ENCODE peak calls at places on chromosomes 7 and 10, in five cellular contexts. W is choroid plexus epithelial cell, J is fibroblast of lung, Z is GM23248, I is brain microvascular endothelial cell. Q is an unnamed sample.

GRCh38 chr7:77315102-77315501 is 101.0 kb downstream of the GSAP start:
- DNase-seq in W (no peak), J (peak; percentile 25), Z (peak; percentile 71), I (no peak), Q (no peak)

GRCh38 chr10:15864419-15864818 is 4.1 kb upstream of the MINDY3 start:
- DNase-seq in W (no peak), J (no peak), Z (no peak), I (no peak), Q (no peak)

GRCh38 chr10:121525276-121526039 is 72.8 kb downstream of the FGFR2 start:
- DNase-seq in W (no peak), J (peak; percentile 12), Z (no peak), I (no peak), Q (no peak)

GRCh38 chr7:153027210-153027609 is 267.7 kb downstream of the ACTR3B start:
- DNase-seq in W (no peak), J (no peak), Z (no peak), I (no peak), Q (no peak)

GRCh38 chr10:92907280-92907679 is 59.0 kb downstream of the EXOC6 start:
- DNase-seq in W (no peak), J (no peak), Z (no peak), I (no peak), Q (no peak)

GRCh38 chr7:101819183-101819582 is 1.8 kb downstream of the CUX1 start:
- DNase-seq in W (no peak), J (no peak), Z (no peak), I (no peak), Q (no peak)

GRCh38 chr10:78756604-78757442 is 311.9 kb upstream of the ZMIZ1 start:
- DNase-seq in W (peak; percentile 96), J (peak; percentile 97), Z (peak; percentile 99), I (peak; percentile 92), Q (no peak)

GRCh38 chr10:101920497-101920896 is 76.9 kb upstream of the KCNIP2 start:
- DNase-seq in W (no peak), J (no peak), Z (no peak), I (no peak), Q (no peak)

GRCh38 chr7:19122018-19122588 is 4.7 kb upstream of the TWIST1 start:
- DNase-seq in W (peak; percentile 90), J (peak; percentile 43), Z (peak; percentile 79), I (peak; percentile 47), Q (peak; percentile 16)

GRCh38 chr10:123703195-123703790 is 37.1 kb downstream of the GPR26 start:
- DNase-seq in W (no peak), J (no peak), Z (no peak), I (no peak), Q (no peak)

GRCh38 chr7:85039196-85039923 is 147.5 kb downstream of the SEMA3D start:
- DNase-seq in W (no peak), J (no peak), Z (no peak), I (no peak), Q (peak; percentile 43)

GRCh38 chr7:64951250-64951848 is 39.5 kb downstream of the ZNF117 start:
- DNase-seq in W (peak; percentile 76), J (peak; percentile 26), Z (peak; percentile 58), I (peak; percentile 44), Q (peak; percentile 44)

GRCh38 chr10:96044686-96045085 is 1.3 kb downstream of the CCNJ start:
- DNase-seq in W (peak; percentile 69), J (peak; percentile 46), Z (peak; percentile 75), I (peak; percentile 23), Q (peak; percentile 14)

GRCh38 chr10:106011189-106011744 is 1153.2 kb downstream of the SORCS1 start:
- DNase-seq in W (no peak), J (no peak), Z (no peak), I (no peak), Q (no peak)

GRCh38 chr10:120541971-120542370 is 84.9 kb downstream of the PLPP4 start:
- DNase-seq in W (peak; percentile 26), J (peak; percentile 25), Z (no peak), I (no peak), Q (no peak)

GRCh38 chr10:108566216-108567107 is 1356.8 kb downstream of the XPNPEP1 start:
- DNase-seq in W (no peak), J (no peak), Z (no peak), I (no peak), Q (no peak)

GRCh38 chr10:74589226-74589673 is 237.2 kb upstream of the KAT6B start:
- DNase-seq in W (peak; percentile 99), J (peak; percentile 99), Z (peak; percentile 97), I (peak; percentile 97), Q (peak; percentile 85)

GRCh38 chr7:44581426-44581906 is 565 bp downstream of the TMED4 start:
- DNase-seq in W (no peak), J (peak; percentile 18), Z (peak; percentile 41), I (no peak), Q (peak; percentile 77)

GRCh38 chr10:121690970-121691369 is 92.7 kb upstream of the FGFR2 start:
- DNase-seq in W (no peak), J (no peak), Z (no peak), I (no peak), Q (no peak)

GRCh38 chr10:102261196-102261595 is 15.9 kb downstream of the GBF1 start:
- DNase-seq in W (no peak), J (no peak), Z (no peak), I (no peak), Q (no peak)

GRCh38 chr7:105591522-105591921 is 10.2 kb upstream of the EFCAB10 start:
- DNase-seq in W (no peak), J (no peak), Z (no peak), I (no peak), Q (no peak)

GRCh38 chr7:112898432-112899290 is 108.5 kb upstream of the TMEM168 start:
- DNase-seq in W (peak; percentile 89), J (peak; percentile 64), Z (peak; percentile 72), I (peak; percentile 73), Q (peak; percentile 72)

GRCh38 chr7:157568785-157569584 is 232.2 kb downstream of the DNAJB6 start:
- DNase-seq in W (peak; percentile 57), J (peak; percentile 59), Z (peak; percentile 22), I (peak; percentile 39), Q (peak; percentile 24)

GRCh38 chr7:128876127-128876526 is 13.5 kb downstream of the ATP6V1F start:
- DNase-seq in W (no peak), J (no peak), Z (no peak), I (no peak), Q (no peak)

GRCh38 chr7:111029574-111030357 is 61.2 kb upstream of the LRRN3 start:
- DNase-seq in W (peak; percentile 64), J (peak; percentile 64), Z (peak; percentile 55), I (peak; percentile 39), Q (peak; percentile 61)

GRCh38 chr7:50792342-50793114 is 9.8 kb upstream of the GRB10 start:
- DNase-seq in W (peak; percentile 76), J (peak; percentile 72), Z (peak; percentile 69), I (peak; percentile 51), Q (no peak)

GRCh38 chr7:99752354-99752753 is 17.4 kb upstream of the CYP3A7 start:
- DNase-seq in W (peak; percentile 45), J (no peak), Z (peak; percentile 26), I (no peak), Q (no peak)

GRCh38 chr7:954330-955238 is at the start of gene ADAP1:
- DNase-seq in W (peak; percentile 37), J (peak; percentile 55), Z (peak; percentile 58), I (no peak), Q (peak; percentile 86)

GRCh38 chr7:121624922-121625321 is 228.8 kb upstream of the FAM3C start:
- DNase-seq in W (peak; percentile 41), J (peak; percentile 43), Z (peak; percentile 33), I (peak; percentile 70), Q (no peak)

GRCh38 chr7:47423196-47423595 is 158.7 kb downstream of the TNS3 start:
- DNase-seq in W (no peak), J (no peak), Z (no peak), I (no peak), Q (no peak)

GRCh38 chr10:132469197-132469942 is 68.2 kb upstream of the INPP5A start:
- DNase-seq in W (no peak), J (no peak), Z (no peak), I (no peak), Q (no peak)

GRCh38 chr10:124672181-124672638 is 72.0 kb downstream of the FAM53B start:
- DNase-seq in W (no peak), J (no peak), Z (no peak), I (no peak), Q (no peak)

DNA sequence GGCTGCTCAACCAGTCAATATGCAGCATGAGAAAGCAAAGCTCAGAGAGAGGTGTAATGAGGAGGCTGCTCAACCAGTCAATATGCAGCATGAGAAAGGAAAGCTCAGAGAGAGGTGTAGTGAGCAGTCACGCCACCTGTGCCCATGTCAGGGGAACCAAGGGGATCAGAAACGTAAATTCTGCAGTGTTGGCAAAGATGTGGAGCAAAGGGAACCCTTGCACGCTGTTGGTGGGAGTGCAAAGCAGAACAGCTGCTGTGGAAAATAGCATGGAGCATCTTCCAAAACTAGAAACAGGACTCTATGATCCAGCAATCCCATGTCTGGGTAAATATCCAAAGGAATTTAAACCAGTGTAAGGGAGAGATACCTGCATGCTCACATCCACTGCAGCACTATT is 194.9 kb downstream of the DIP2C start:
- DNase-seq in W (no peak), J (no peak), Z (no peak), I (no peak), Q (no peak)
- H3K4me3 ChIP-seq in W (no peak overlapping the region), J (no peak overlapping the region), Z (no peak overlapping the region), I (no peak overlapping the region), Q (no peak overlapping the region)

DNA sequence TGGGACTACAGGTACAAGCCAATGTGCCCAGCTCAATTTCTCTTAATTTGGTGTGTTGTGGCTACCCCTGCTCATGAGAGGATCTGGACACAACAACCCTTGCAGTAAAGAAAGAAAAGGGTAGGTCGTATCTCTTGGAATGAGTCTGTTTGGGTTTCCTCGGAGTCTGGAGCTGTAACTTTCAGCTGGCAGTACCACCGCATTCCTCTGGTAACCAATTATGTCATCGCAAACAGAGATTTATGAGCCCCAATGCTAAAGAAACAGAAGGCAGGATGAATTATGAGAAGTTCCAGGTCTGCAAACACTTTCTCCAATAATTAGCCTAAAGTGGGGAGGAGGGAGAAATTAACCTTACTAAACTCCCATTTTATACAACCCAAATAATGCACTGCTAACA is 186.6 kb upstream of the NRP1 start:
- DNase-seq in W (no peak), J (peak; percentile 49), Z (peak; percentile 44), I (no peak), Q (no peak)
- H3K4me3 ChIP-seq in W (no peak overlapping the region), J (no peak overlapping the region), Z (no peak overlapping the region), I (no peak overlapping the region), Q (no peak overlapping the region)

DNA sequence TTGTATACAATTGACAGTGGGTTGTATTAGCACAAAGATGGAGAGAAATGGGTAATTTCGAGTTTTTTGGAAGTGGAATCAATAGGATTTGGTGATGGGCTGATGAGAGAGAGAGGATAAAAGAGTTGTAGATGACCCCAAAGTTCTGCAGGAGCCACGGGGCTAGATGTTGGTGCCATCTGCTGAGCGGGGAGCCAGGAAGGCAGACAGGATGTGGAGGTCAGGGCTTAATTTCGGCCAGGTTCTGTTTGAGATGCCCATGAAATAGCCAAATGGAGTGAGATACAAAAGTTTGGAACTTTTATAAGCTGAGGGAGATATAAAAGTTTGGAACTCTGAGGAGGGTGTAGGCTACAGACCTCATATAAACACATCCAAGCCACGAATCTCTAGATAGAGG is 2.1 kb downstream of the GIMAP4 start:
- DNase-seq in W (no peak), J (no peak), Z (no peak), I (no peak), Q (no peak)
- H3K4me3 ChIP-seq in W (no peak overlapping the region), J (no peak overlapping the region), Z (no peak overlapping the region), I (no peak overlapping the region), Q (peak overlapping the region; percentile 52)

GRCh38 chr10:3090914-3091313 is 23.6 kb downstream of the PFKP start:
- DNase-seq in W (peak; percentile 67), J (peak; percentile 79), Z (peak; percentile 76), I (no peak), Q (no peak)
- H3K4me3 ChIP-seq in W (no peak overlapping the region), J (no peak overlapping the region), Z (peak overlapping the region; percentile 46), I (peak overlapping the region; percentile 3), Q (no peak overlapping the region)